ENCODE peak calls at places on chromosomes 2 and 18, in nine cellular contexts. J is Peyer's patch, V is HCT116, M is right lobe of liver, W is heart left ventricle, E is transverse colon, C is A549, T is HepG2, A is upper lobe of left lung. N is an unnamed sample.

GRCh38 chr2:154532763-154533162 is 165.7 kb upstream of the KCNJ3 start:
- DNase-seq in W (no peak), A (no peak), V (no peak), E (no peak), J (no peak), M (no peak), T (no peak), C (no peak), N (no peak)

GRCh38 chr18:61852496-61852895 is 40.3 kb downstream of the RNF152 start:
- DNase-seq in C (no peak), J (no peak), M (no peak), V (no peak), T (no peak), A (no peak), E (no peak), W (no peak), N (no peak)

GRCh38 chr2:23663730-23664005 is 263.3 kb downstream of the ATAD2B start:
- DNase-seq in J (no peak), C (no peak), M (no peak), T (no peak), W (no peak), A (no peak), V (no peak), E (no peak), N (no peak)

GRCh38 chr2:153477096-153477555 is 1.4 kb downstream of the RPRM start:
- DNase-seq in M (no peak), W (no peak), J (no peak), E (no peak), A (peak; percentile 46), V (no peak), C (no peak), T (no peak), N (no peak)

GRCh38 chr2:28512607-28512965 is 16.7 kb downstream of the PLB1 start:
- DNase-seq in T (no peak), E (no peak), W (no peak), A (no peak), C (no peak), M (no peak), V (no peak), J (no peak), N (no peak)

GRCh38 chr2:100983201-100983600 is 18.9 kb upstream of the RPL31 start:
- DNase-seq in C (no peak), E (no peak), W (no peak), J (no peak), V (no peak), M (no peak), A (peak; percentile 66), T (no peak), N (no peak)

GRCh38 chr2:55133467-55134315 is 83.4 kb upstream of the RTN4 start:
- DNase-seq in V (no peak), W (no peak), J (peak; percentile 40), C (peak; percentile 57), A (no peak), E (no peak), T (peak; percentile 81), M (peak; percentile 66), N (no peak)

GRCh38 chr18:2534906-2535305 is 36.4 kb downstream of the METTL4 start:
- DNase-seq in J (no peak), V (no peak), M (no peak), W (no peak), E (no peak), A (no peak), C (no peak), T (no peak), N (no peak)

GRCh38 chr18:70322385-70322784 is 33.5 kb downstream of the SOCS6 start:
- DNase-seq in V (no peak), A (no peak), M (no peak), W (no peak), T (no peak), E (no peak), C (no peak), J (no peak), N (no peak)

GRCh38 chr2:96552284-96553175 is 16.0 kb downstream of the ARID5A start:
- DNase-seq in C (no peak), V (no peak), J (no peak), M (no peak), W (no peak), T (no peak), E (no peak), A (no peak), N (no peak)

GRCh38 chr18:48868468-48869466 is 82.0 kb downstream of the SMAD7 start:
- DNase-seq in C (peak; percentile 51), J (peak; percentile 84), V (no peak), A (no peak), E (peak; percentile 19), M (no peak), W (no peak), T (peak; percentile 69), N (no peak)

GRCh38 chr2:64402876-64403275 is 51.1 kb upstream of the LGALSL start:
- DNase-seq in M (no peak), V (no peak), W (no peak), C (no peak), E (no peak), T (no peak), J (no peak), A (no peak), N (no peak)

GRCh38 chr2:60882971-60883753 is 1.8 kb downstream of the REL start:
- DNase-seq in A (no peak), C (peak; percentile 25), E (peak; percentile 24), J (peak; percentile 68), V (no peak), T (no peak), M (peak; percentile 52), W (no peak), N (no peak)

GRCh38 chr2:124193706-124194105 is 168.6 kb downstream of the CNTNAP5 start:
- DNase-seq in C (no peak), A (no peak), V (no peak), T (no peak), M (no peak), J (no peak), E (no peak), W (no peak), N (no peak)

GRCh38 chr18:23532848-23533247 is 29.5 kb downstream of the RMC1 start:
- DNase-seq in T (no peak), A (no peak), W (no peak), J (no peak), M (no peak), V (no peak), C (no peak), E (no peak), N (no peak)

GRCh38 chr2:241150660-241151530 is 628 bp downstream of the PPP1R7 start:
- DNase-seq in M (no peak), T (no peak), V (no peak), E (peak; percentile 52), C (no peak), W (no peak), J (no peak), A (no peak), N (no peak)

GRCh38 chr2:240226672-240227537 is 86.4 kb upstream of the OTOS start:
- DNase-seq in J (no peak), T (no peak), V (no peak), C (no peak), W (no peak), M (peak; percentile 28), A (peak; percentile 58), E (no peak), N (peak; percentile 4)

GRCh38 chr18:74994502-74995403 is 214.2 kb downstream of the PTGR3 start:
- DNase-seq in W (peak; percentile 64), E (peak; percentile 38), M (no peak), V (no peak), A (no peak), C (no peak), T (no peak), J (peak; percentile 52), N (no peak)

DNA sequence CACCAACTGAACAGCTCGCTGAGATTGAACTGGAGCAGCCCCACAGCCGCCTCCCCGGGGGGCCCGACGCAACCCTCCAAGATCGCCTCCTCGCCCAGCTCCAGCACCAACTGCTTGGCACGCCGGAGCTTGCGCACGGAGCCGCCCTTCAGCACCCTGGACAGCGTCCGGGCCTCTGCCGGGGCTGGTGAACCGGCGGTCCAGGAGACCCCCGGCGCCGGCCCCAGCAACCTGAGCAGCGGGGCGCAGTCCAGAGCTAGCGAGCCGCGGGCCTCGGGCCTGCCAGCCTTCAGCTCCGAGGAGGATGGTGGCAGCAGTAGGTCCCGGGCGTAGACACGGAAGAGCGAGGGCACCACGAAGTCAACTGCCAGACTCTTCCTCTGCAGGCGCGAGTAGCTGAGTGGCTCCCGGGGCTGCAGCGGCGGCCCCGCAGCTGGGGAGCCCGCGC is 1.2 kb downstream of the ALK start:
- DNase-seq in W (peak; percentile 78), V (no peak), E (peak; percentile 12), J (no peak), A (peak; percentile 92), T (no peak), C (peak; percentile 27), M (no peak), N (peak; percentile 69)
- TF ChIP-seq POLR2A in W (no peak), V (no peak), E (no peak), J (no peak), A (no peak), T (no peak), C (no peak), M (no peak), N (no peak)

DNA sequence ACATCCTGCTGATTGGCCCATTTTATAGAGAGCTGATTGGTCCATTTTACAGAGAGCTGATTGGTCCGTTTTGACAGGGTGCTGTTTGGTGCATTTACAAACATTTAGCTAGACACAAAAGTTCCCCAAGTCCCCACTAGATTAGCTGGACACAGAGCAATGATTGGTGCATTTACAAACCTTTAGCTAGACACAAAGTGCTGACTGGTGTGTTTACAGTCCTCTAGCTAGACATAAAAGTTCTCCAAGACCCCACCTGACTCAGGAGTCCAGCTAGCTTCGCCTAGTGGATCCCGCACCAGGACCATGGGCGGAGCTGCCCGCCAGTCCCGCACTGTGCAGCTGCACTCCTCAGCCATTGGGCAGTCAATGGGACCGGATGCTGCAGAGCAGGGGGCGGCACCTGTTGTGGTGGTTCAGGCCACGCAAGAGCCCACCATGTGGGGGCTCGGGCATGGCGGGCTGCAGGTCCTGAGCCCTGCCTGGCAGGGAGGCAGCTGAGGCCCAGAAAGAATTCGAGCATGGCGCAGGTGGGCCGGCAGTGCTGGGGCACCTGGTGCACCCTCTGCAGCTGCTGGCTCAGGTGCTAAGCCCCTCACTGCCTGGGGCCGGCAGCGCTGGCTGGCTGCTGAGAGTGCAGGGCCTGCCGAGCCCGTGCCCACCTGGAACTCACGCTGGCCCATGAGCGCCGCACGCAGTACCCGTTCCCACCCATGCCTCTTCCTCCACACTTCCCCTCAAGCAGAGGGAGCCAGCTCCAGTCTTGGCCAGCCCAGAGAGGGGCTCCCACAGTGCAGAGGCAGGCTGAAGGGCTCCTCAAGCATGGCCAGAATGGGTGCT is 713.2 kb upstream of the GYPC start:
- DNase-seq in V (no peak), T (no peak), E (no peak), M (no peak), C (no peak), J (no peak), A (peak; percentile 65), W (peak; percentile 60), N (no peak)
- H3K4me1 ChIP-seq in V (no peaks in the 10 kb centered on the region), T (no peaks in the 10 kb centered on the region), E (no peaks in the 10 kb centered on the region), M (no peaks in the 10 kb centered on the region), C (no peaks in the 10 kb centered on the region), J (no peaks in the 10 kb centered on the region), A (no peaks in the 10 kb centered on the region), W (no peaks in the 10 kb centered on the region), N (no peaks in the 10 kb centered on the region)

GRCh38 chr2:119605096-119605495 is 60.8 kb downstream of the CFAP221 start:
- DNase-seq in T (no peak), V (no peak), W (no peak), E (no peak), M (no peak), J (no peak), C (no peak), A (no peak), N (no peak)
- H3K27ac ChIP-seq in T (no peak overlapping the region), V (no peak overlapping the region), W (no peak overlapping the region), E (no peak overlapping the region), M (no peak overlapping the region), J (no peak overlapping the region), C (no peak overlapping the region), A (no peak overlapping the region), N (no peak overlapping the region)

GRCh38 chr2:233251306-233252116 is at the start of gene ATG16L1:
- DNase-seq in W (peak; percentile 98), A (peak; percentile 97), E (peak; percentile 97), T (peak; percentile 96), V (peak; percentile 90), C (peak; percentile 96), J (peak; percentile 94), M (peak; percentile 97), N (peak; percentile 96)
- TF ChIP-seq POLR2A in W (peak; percentile 83), A (no peak), E (peak; percentile 87), T (peak; percentile 93), V (peak; percentile 59), C (peak; percentile 91), J (peak; percentile 91), M (peak; percentile 95), N (peak; percentile 52)